ENCODE peak calls at places on chromosomes 11 and 22, in five cellular contexts. K, F, B, P and N are unnamed samples.

GRCh38 chr11:134837166-134837886 is 425.3 kb upstream of the B3GAT1 start:
- DNase-seq in K (no peak), P (no peak), B (no peak), F (no peak), N (no peak)

GRCh38 chr11:113896156-113896879 is 8.3 kb upstream of the HTR3B start:
- DNase-seq in P (no peak), K (no peak), F (peak), B (peak), N (peak)

GRCh38 chr11:19736831-19737230 is 24.2 kb downstream of the NAV2 start:
- DNase-seq in B (no peak), P (no peak), F (no peak), K (no peak), N (no peak)

GRCh38 chr11:68038226-68038717 is 553 bp upstream of the TCIRG1 start:
- DNase-seq in P (no peak), B (no peak), K (no peak), F (no peak), N (no peak)

GRCh38 chr22:34897126-34897525 is 168.8 kb upstream of the ISX start:
- DNase-seq in P (no peak), B (no peak), F (no peak), K (peak), N (no peak)

GRCh38 chr11:63670077-63670737 is 969 bp downstream of the ATL3 start:
- DNase-seq in B (no peak), P (no peak), F (no peak), K (peak), N (peak)

GRCh38 chr11:2480874-2481220 is 36.0 kb downstream of the KCNQ1 start:
- DNase-seq in P (no peak), B (no peak), K (no peak), F (no peak), N (no peak)

GRCh38 chr11:26025680-26026079 is 306.2 kb upstream of the ANO3 start:
- DNase-seq in K (peak), B (no peak), F (no peak), P (no peak), N (no peak)

GRCh38 chr11:434496-434895 is 7.3 kb downstream of the ANO9 start:
- DNase-seq in K (no peak), P (no peak), B (no peak), F (no peak), N (no peak)

GRCh38 chr11:33895752-33896137 is 3.9 kb upstream of the LMO2 start:
- DNase-seq in K (peak), P (no peak), B (no peak), F (no peak), N (peak)

GRCh38 chr11:14539867-14540475 is 19.8 kb upstream of the PSMA1 start:
- DNase-seq in P (no peak), K (no peak), B (peak), F (no peak), N (no peak)

GRCh38 chr11:109680127-109680526 is 258.1 kb downstream of the C11orf87 start:
- DNase-seq in K (peak), B (no peak), F (no peak), P (no peak), N (peak)

GRCh38 chr11:36578458-36578857 is 10.7 kb downstream of the RAG1 start:
- DNase-seq in P (no peak), K (no peak), F (no peak), B (no peak), N (no peak)

GRCh38 chr11:88015170-88015569 is 160.1 kb downstream of the RAB38 start:
- DNase-seq in P (no peak), F (no peak), B (no peak), K (peak), N (no peak)

GRCh38 chr22:48800886-48801607 is 1026.6 kb downstream of the BRD1 start:
- DNase-seq in F (no peak), P (no peak), K (no peak), B (no peak), N (no peak)

GRCh38 chr11:116929393-116930090 is 92.1 kb upstream of the APOA1 start:
- DNase-seq in P (no peak), K (no peak), B (no peak), F (no peak), N (no peak)

GRCh38 chr11:116928102-116928777 is 90.8 kb upstream of the APOA1 start:
- DNase-seq in P (no peak), F (no peak), K (no peak), B (no peak), N (no peak)

GRCh38 chr11:116928845-116929244 is 91.4 kb upstream of the APOA1 start:
- DNase-seq in B (no peak), F (no peak), P (no peak), K (no peak), N (no peak)

GRCh38 chr11:116925050-116925449 is 87.6 kb upstream of the APOA1 start:
- DNase-seq in K (no peak), B (no peak), F (no peak), P (no peak), N (no peak)

GRCh38 chr11:116927163-116927772 is 89.8 kb upstream of the APOA1 start:
- DNase-seq in B (no peak), P (no peak), K (no peak), F (peak), N (peak)
- TF ChIP-seq CTCF in B (peak), P (peak), K (peak), F (peak), N (peak)

GRCh38 chr11:44774736-44775135 is 48.0 kb downstream of the TSPAN18 start:
- DNase-seq in F (no peak), B (no peak), P (no peak), K (no peak), N (no peak)
- TF ChIP-seq CTCF in F (no peak), B (no peak), P (no peak), K (no peak), N (no peak)

GRCh38 chr22:39725351-39726035 is 154.9 kb downstream of the CACNA1I start:
- DNase-seq in K (no peak), F (no peak), B (no peak), P (no peak), N (no peak)
- TF ChIP-seq CTCF in K (no peak), F (no peak), B (no peak), P (no peak), N (no peak)

DNA sequence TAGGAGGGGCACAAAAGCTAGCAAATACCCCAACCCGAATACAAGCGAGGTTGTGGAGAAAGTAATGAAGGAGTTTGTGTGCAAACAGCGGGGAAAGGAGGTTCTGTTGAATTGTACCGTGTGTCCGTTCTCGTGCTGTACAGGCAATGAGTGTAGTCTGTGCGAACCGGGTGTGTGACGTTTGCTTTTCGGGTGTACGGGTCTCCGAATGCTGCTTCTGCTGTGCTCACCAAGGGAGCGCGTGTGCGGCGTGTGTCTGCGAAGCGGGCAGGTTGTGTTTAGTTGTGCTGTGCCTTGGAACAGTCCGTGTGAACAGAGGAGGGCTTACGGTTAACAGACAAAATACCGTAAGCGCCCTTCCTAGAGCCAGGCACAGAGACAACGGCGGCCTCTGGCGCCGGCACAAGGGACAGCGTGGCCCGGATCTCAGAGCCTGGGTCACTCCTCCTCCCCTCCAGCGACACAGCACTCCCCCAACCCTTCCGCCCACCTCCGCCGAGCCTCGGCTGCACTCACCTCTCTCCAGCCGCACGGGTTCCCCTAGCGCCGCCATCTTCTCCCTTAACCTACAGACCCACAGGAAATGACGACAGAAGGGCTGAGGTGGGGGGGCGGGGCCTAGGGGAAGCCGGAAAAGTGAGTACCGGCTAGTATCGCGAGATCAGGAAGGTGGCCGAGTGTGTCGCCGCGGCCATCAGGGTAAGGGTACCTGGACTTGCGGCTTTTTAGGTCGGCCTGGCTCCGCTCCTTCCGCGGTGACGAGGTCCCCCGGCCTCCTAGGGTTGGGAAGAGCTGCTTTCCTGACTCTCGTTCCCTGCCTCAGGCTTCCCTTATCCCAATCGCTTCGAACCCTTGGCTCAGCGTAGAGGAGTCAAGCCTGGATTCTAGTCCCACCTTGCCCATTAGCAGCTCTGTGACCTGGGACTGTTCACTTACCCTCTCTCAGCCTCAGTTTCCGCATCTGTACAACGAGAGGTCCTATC is at the start of gene LIN7C:
- DNase-seq in B (peak), K (peak), F (peak), P (peak), N (peak)
- TF ChIP-seq CTCF in B (no peak), K (peak), F (no peak), P (peak), N (no peak)

GRCh38 chr11:57515332-57516060 is at the start of gene SLC43A1:
- DNase-seq in B (peak), F (peak), P (peak), K (no peak), N (peak)
- TF ChIP-seq CTCF in B (no peak), F (no peak), P (no peak), K (no peak), N (no peak)